ENCODE peak calls at places on chromosomes 16 and 17, in four cellular contexts. U is suprapubic skin, D is fibroblast of the aortic adventitia, X is astrocyte of the cerebellum. R is an unnamed sample.
A peak's percentile ranks its signal among the peaks of the same experiment; 100 is the strongest.

GRCh38 chr16:19472487-19472886 is 49.4 kb downstream of the GDE1 start:
- DNase-seq in D (no peak), X (no peak), U (no peak), R (no peak)

GRCh38 chr17:62626719-62627218 is 701 bp upstream of the MRC2 start:
- DNase-seq in U (no peak), X (peak; percentile 32), D (peak; percentile 93), R (no peak)

GRCh38 chr17:78883090-78883532 is 19.9 kb downstream of the CEP295NL start:
- DNase-seq in U (peak; percentile 92), X (no peak), D (peak; percentile 84), R (peak; percentile 90)

GRCh38 chr17:82356028-82356427 is 3.0 kb upstream of the TEX19 start:
- DNase-seq in X (no peak), U (no peak), D (peak; percentile 52), R (no peak)

GRCh38 chr16:1825864-1826690 is 548 bp downstream of the HAGH start:
- DNase-seq in U (no peak), D (no peak), X (no peak), R (no peak)

GRCh38 chr17:17915183-17915582 is 57.0 kb downstream of the TOM1L2 start:
- DNase-seq in U (no peak), D (no peak), X (no peak), R (no peak)

GRCh38 chr17:78706271-78706915 is 75.7 kb downstream of the CYTH1 start:
- DNase-seq in U (no peak), X (no peak), D (no peak), R (no peak)

GRCh38 chr16:75250089-75250808 is 1.2 kb downstream of the BCAR1 start:
- DNase-seq in D (no peak), X (no peak), U (no peak), R (no peak)

GRCh38 chr17:41512789-41513547 is 5.7 kb downstream of the KRT15 start:
- DNase-seq in U (no peak), X (no peak), D (no peak), R (no peak)

GRCh38 chr17:4232168-4232813 is 31.5 kb downstream of the ANKFY1 start:
- DNase-seq in X (peak; percentile 42), U (no peak), D (peak; percentile 81), R (no peak)

GRCh38 chr17:51362818-51363598 is 102.7 kb downstream of the UTP18 start:
- DNase-seq in D (no peak), U (no peak), X (no peak), R (no peak)

GRCh38 chr17:7045492-7046126 is 1.7 kb upstream of the SLC16A11 start:
- DNase-seq in X (peak; percentile 75), U (no peak), D (peak; percentile 91), R (no peak)

GRCh38 chr17:56639517-56639916 is 46.0 kb downstream of the NOG start:
- DNase-seq in D (no peak), U (no peak), X (no peak), R (no peak)

GRCh38 chr16:50208460-50208931 is 55.4 kb downstream of the TENT4B start:
- DNase-seq in D (no peak), X (no peak), U (no peak), R (no peak)

GRCh38 chr17:5555254-5555653 is 29.1 kb downstream of the NLRP1 start:
- DNase-seq in D (peak; percentile 62), X (no peak), U (peak; percentile 33), R (peak; percentile 77)

GRCh38 chr16:49854227-49855203 is 1.4 kb downstream of the ZNF423 start:
- DNase-seq in U (no peak), X (no peak), D (no peak), R (no peak)

GRCh38 chr16:14373901-14374300 is 256.2 kb downstream of the PARN start:
- DNase-seq in U (no peak), D (no peak), X (no peak), R (no peak)

GRCh38 chr16:73214825-73215481 is 167.0 kb upstream of the ZFHX3 start:
- DNase-seq in X (peak; percentile 68), U (no peak), D (peak; percentile 98), R (no peak)

GRCh38 chr16:1762879-1763520 is 8.3 kb downstream of the NME3 start:
- DNase-seq in X (no peak), U (no peak), D (no peak), R (no peak)

GRCh38 chr16:19657831-19658230 is 60.2 kb downstream of the KNOP1 start:
- DNase-seq in D (no peak), U (no peak), X (no peak), R (no peak)

GRCh38 chr16:84518804-84519341 is 14.4 kb upstream of the MEAK7 start:
- DNase-seq in D (no peak), X (no peak), U (no peak), R (no peak)

GRCh38 chr16:85055503-85056210 is 28.1 kb downstream of the KIAA0513 start:
- DNase-seq in X (peak; percentile 12), U (no peak), D (peak; percentile 78), R (no peak)

GRCh38 chr16:5649762-5650445 is 552.3 kb upstream of the EEF2KMT start:
- DNase-seq in X (no peak), U (no peak), D (no peak), R (no peak)

DNA sequence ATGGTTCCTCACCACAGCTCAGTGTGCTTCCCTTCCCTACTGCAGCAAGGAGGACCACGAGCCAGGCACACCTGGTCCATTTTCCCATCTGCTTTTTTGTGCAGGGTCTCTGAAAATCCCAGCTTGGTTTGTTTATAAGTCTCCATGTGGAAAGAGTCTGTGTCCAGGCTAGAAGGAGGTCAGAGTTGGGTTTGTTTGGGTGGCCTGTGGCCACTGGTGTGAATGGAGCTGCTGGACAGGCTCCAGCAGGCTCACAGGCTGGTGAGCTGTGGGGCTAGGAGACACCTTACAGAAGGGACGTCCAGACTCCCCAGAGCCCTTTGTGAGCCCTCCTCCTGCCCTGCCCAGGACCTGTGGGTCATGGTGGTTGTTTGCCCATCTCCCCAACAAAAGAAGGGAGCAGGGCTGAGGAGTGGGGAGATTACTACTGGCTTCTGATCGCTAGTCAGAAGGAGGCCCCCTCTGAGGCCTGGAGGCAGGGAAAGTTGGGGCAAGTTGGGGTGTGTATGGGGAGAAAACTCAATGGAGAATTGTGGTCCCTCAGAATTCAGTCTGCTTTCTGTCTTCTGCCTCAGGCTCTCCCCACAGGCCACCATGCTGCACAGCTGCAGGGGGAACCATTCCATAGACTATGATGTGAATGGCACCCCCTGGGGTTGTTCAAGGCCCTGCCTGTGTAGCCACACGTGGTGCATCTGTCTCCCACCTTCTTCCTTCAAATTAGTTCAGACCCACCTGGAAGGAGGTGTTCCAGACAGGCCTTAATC is 4.1 kb downstream of the RARA start:
- DNase-seq in U (peak; percentile 42), D (no peak), X (no peak), R (no peak)
- TF ChIP-seq CTCF in U (no peak), D (no peak), X (no peak), R (no peak)

DNA sequence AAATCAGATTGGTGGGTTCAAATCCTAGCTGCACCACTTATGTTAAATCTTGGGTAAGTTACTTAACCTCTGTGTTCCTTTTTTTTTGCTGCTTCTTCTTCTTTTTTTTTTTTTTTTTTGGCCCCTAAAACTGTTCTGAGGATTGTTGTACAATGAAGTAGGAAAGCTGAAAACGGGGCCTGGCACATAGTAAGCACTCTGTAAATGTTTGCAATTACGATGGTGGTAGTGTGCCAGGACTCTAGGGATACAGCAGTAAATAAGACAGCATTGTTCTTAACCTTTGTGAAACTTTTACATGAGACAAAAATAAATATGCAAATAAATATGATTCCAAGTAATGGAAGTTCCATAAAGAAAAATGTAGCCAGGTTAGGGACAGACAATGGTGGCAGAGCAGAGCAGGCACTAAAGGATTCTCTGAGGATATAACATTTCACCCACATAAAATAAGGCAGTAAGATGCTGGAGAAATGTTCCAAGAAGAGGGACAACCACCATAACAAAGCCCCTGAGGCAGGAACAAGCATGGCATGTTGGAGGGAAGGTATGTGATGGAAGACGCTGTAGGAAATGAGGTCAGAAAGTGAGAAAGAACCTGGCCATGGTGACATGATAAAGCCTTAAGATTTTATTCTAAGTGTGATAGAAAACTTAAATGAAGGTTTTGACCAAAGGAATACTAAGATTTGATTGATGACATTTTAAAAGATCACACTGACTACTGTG is 127.3 kb downstream of the NLK start:
- DNase-seq in X (no peak), U (no peak), D (no peak), R (no peak)
- TF ChIP-seq CTCF in X (no peak), U (no peak), D (no peak), R (no peak)

GRCh38 chr16:87166934-87167333 is 150.3 kb downstream of the C16orf95 start:
- DNase-seq in D (no peak), X (no peak), U (no peak), R (no peak)

GRCh38 chr16:87170310-87170709 is 146.9 kb downstream of the C16orf95 start:
- DNase-seq in X (no peak), U (no peak), D (no peak), R (no peak)

GRCh38 chr16:87171723-87172122 is 145.5 kb downstream of the C16orf95 start:
- DNase-seq in D (no peak), X (no peak), U (no peak), R (no peak)

GRCh38 chr16:87172632-87173031 is 144.6 kb downstream of the C16orf95 start:
- DNase-seq in D (no peak), X (no peak), U (no peak), R (no peak)

DNA sequence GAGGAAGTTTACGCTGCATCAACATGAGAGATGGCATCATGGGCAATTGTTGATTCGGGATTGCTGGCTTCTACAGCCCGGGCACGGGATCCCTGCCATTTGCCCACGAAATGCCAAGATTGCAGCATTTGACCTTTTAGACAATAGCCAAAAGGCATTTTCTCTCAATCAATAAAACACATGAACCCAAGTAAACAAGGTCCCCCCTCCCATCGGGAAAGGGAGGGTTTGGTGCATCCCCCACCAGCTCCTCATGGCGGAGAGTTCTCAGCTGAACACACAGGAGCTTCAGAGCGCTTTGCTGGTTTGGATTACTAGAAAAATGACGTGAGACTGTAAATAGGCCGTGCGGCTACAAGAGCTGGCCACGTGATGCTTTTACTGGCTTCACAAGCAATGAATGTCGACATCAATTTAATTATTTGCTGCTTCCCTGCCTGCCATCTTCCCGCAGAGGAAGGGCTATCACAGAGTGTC is 147.6 kb downstream of the C16orf95 start:
- DNase-seq in X (no peak), D (no peak), U (no peak), R (no peak)
- TF ChIP-seq CTCF in X (no peak), D (no peak), U (no peak), R (no peak)

GRCh38 chr16:54931041-54931756 is 534 bp downstream of the IRX5 start:
- DNase-seq in U (peak; percentile 72), X (no peak), D (peak; percentile 42), R (peak; percentile 86)

GRCh38 chr16:54931757-54932660 is 1.3 kb downstream of the IRX5 start:
- DNase-seq in D (peak; percentile 43), U (no peak), X (no peak), R (peak; percentile 82)

GRCh38 chr16:54933281-54934150 is 2.9 kb downstream of the IRX5 start:
- DNase-seq in U (no peak), X (no peak), D (no peak), R (peak; percentile 81)

GRCh38 chr16:54934536-54935410 is 4.1 kb downstream of the IRX5 start:
- DNase-seq in U (no peak), D (peak; percentile 10), X (no peak), R (peak; percentile 76)

GRCh38 chr16:54932737-54933254 is 2.1 kb downstream of the IRX5 start:
- DNase-seq in U (no peak), D (no peak), X (no peak), R (peak; percentile 80)
- TF ChIP-seq CTCF in U (no peak), D (no peak), X (peak; percentile 29), R (no peak)

GRCh38 chr17:80948961-80949450 is 42.6 kb upstream of the CHMP6 start:
- DNase-seq in X (no peak), D (no peak), U (peak; percentile 48), R (no peak)
- TF ChIP-seq CTCF in X (no peak), D (no peak), U (no peak), R (peak; percentile 43)

GRCh38 chr16:16009396-16009795 is 60.0 kb downstream of the ABCC1 start:
- DNase-seq in D (no peak), U (no peak), X (no peak), R (no peak)
- TF ChIP-seq CTCF in D (no peak), U (no peak), X (no peak), R (no peak)